ENCODE peak calls at places on chromosomes 11 and 22, in four cellular contexts. L is dermis blood vessel endothelial cell; C is coronary artery; B is activated CD4-positive, alpha-beta T cell treated with anti-CD3 and anti-CD28 coated beads for 24 hours. M is an unnamed sample.

GRCh38 chr11:69801513-69802335 is 17.5 kb downstream of the FGF3 start:
- DNase-seq in L (peak), B (peak), C (no peak), M (peak)

GRCh38 chr11:11243258-11243789 is 109.7 kb downstream of the CSNK2A3 start:
- DNase-seq in B (no peak), L (no peak), C (peak), M (no peak)

GRCh38 chr11:103929168-103929903 is 107.1 kb upstream of the DDI1 start:
- DNase-seq in L (no peak), B (no peak), C (no peak), M (no peak)

GRCh38 chr11:115500547-115501503 is 3.4 kb downstream of the CADM1 start:
- DNase-seq in L (no peak), B (no peak), C (no peak), M (peak)

GRCh38 chr11:12100429-12100828 is 10.0 kb upstream of the MICAL2 start:
- DNase-seq in B (no peak), C (no peak), L (no peak), M (no peak)

GRCh38 chr11:61666684-61667297 is 13.4 kb upstream of the DAGLA start:
- DNase-seq in B (no peak), C (no peak), L (no peak), M (no peak)

GRCh38 chr11:95187730-95188129 is 43.3 kb downstream of the SESN3 start:
- DNase-seq in B (no peak), C (no peak), L (no peak), M (no peak)

GRCh38 chr22:39514373-39514973 is 5.9 kb upstream of the ATF4 start:
- DNase-seq in B (no peak), L (peak), C (peak), M (peak)

GRCh38 chr11:12206529-12206928 is 96.1 kb downstream of the MICAL2 start:
- DNase-seq in L (no peak), B (no peak), C (no peak), M (no peak)

GRCh38 chr11:63765688-63766241 is 2.8 kb downstream of the ZFTA start:
- DNase-seq in C (no peak), B (no peak), L (no peak), M (no peak)

GRCh38 chr11:76795936-76796441 is 12.8 kb downstream of the TSKU start:
- DNase-seq in C (peak), L (no peak), B (no peak), M (no peak)

GRCh38 chr11:3613998-3614741 is 27.6 kb downstream of the ART5 start:
- DNase-seq in C (no peak), B (no peak), L (no peak), M (no peak)

GRCh38 chr11:120931057-120931779 is 92.7 kb upstream of the TBCEL start:
- DNase-seq in L (no peak), B (no peak), C (no peak), M (peak)

GRCh38 chr11:416757-417621 is 2.2 kb upstream of the SIGIRR start:
- DNase-seq in L (peak), C (no peak), B (peak), M (no peak)

GRCh38 chr11:20529757-20530156 is 69.7 kb upstream of the SLC6A5 start:
- DNase-seq in B (no peak), L (no peak), C (no peak), M (no peak)

GRCh38 chr11:86623041-86623621 is 49.3 kb downstream of the ME3 start:
- DNase-seq in C (no peak), L (no peak), B (no peak), M (no peak)

GRCh38 chr11:73944901-73945300 is 5.9 kb upstream of the DNAJB13 start:
- DNase-seq in B (no peak), L (no peak), C (no peak), M (no peak)

GRCh38 chr11:22635689-22636088 is 10.1 kb upstream of the FANCF start:
- DNase-seq in C (no peak), L (no peak), B (no peak), M (no peak)

M was measured in SK-MEL-5.